ENCODE peak calls at places on chromosomes 12 and 14, in four cellular contexts. S is H1, E is GM12878, R is HepG2. M is an unnamed sample.

GRCh38 chr14:72962829-72963312 is 36.6 kb downstream of the DCAF4 start:
- DNase-seq in E (no peak), S (peak; percentile 54), R (peak; percentile 48), M (peak; percentile 8)

GRCh38 chr14:65153101-65153500 is 50.8 kb upstream of the MAX start:
- DNase-seq in R (no peak), E (no peak), S (no peak), M (no peak)

GRCh38 chr14:100802766-100803693 is 22.9 kb upstream of the MEG3 start:
- DNase-seq in S (no peak), R (no peak), E (no peak), M (no peak)

GRCh38 chr12:100675432-100675831 is 101.9 kb downstream of the GAS2L3 start:
- DNase-seq in S (no peak), R (no peak), E (no peak), M (no peak)

GRCh38 chr12:89786177-89786810 is 77.7 kb upstream of the ATP2B1 start:
- DNase-seq in R (no peak), E (no peak), S (no peak), M (no peak)

GRCh38 chr12:70535896-70536374 is 101.3 kb downstream of the PTPRB start:
- DNase-seq in E (no peak), R (peak; percentile 31), S (no peak), M (no peak)

GRCh38 chr14:63833728-63834127 is 19.1 kb upstream of the SYNE2 start:
- DNase-seq in E (no peak), S (no peak), R (no peak), M (no peak)

GRCh38 chr12:40188558-40189320 is 36.1 kb upstream of the LRRK2 start:
- DNase-seq in E (no peak), S (no peak), R (no peak), M (no peak)

GRCh38 chr12:108561852-108562347 is 496 bp upstream of the ISCU start:
- DNase-seq in E (no peak), R (no peak), S (no peak), M (no peak)

GRCh38 chr14:64704145-64704742 is at the start of gene PLEKHG3:
- DNase-seq in S (no peak), E (no peak), R (peak; percentile 59), M (peak; percentile 56)

GRCh38 chr12:53791735-53792326 is 40.1 kb upstream of the CISTR start:
- DNase-seq in E (no peak), S (peak; percentile 2), R (no peak), M (no peak)

GRCh38 chr12:93702707-93703305 is 25.6 kb downstream of the CRADD start:
- DNase-seq in E (no peak), S (no peak), R (no peak), M (no peak)

GRCh38 chr12:119989619-119990381 is 764 bp downstream of the BICDL1 start:
- DNase-seq in E (no peak), S (peak; percentile 9), R (peak; percentile 41), M (peak; percentile 80)

GRCh38 chr14:65415613-65416012 is 3.1 kb downstream of the FUT8 start:
- DNase-seq in E (no peak), S (no peak), R (no peak), M (no peak)

GRCh38 chr14:101509730-101510371 is 51.4 kb upstream of the DIO3 start:
- DNase-seq in S (no peak), E (no peak), R (no peak), M (no peak)

GRCh38 chr12:116939734-116940133 is 29.0 kb downstream of the FBXW8 start:
- DNase-seq in E (no peak), R (no peak), S (no peak), M (no peak)

GRCh38 chr12:41521872-41522379 is 333.8 kb downstream of the PDZRN4 start:
- DNase-seq in E (peak; percentile 3), S (no peak), R (no peak), M (no peak)

GRCh38 chr12:65121049-65121955 is at the start of gene WIF1:
- DNase-seq in R (no peak), E (no peak), S (peak; percentile 56), M (peak; percentile 52)

GRCh38 chr14:79369359-79370332 is 841.7 kb downstream of the DIO2 start:
- DNase-seq in S (no peak), R (no peak), E (no peak), M (no peak)

GRCh38 chr12:3138896-3139590 is 61.9 kb downstream of the TSPAN9 start:
- DNase-seq in E (no peak), R (no peak), S (no peak), M (no peak)

GRCh38 chr12:69821441-69822204 is 3.4 kb upstream of the MYRFL start:
- DNase-seq in R (no peak), S (no peak), E (no peak), M (no peak)

GRCh38 chr14:95260537-95261440 is 58.9 kb downstream of the CLMN start:
- DNase-seq in E (no peak), S (no peak), R (no peak), M (no peak)

GRCh38 chr12:51349026-51349425 is 2.5 kb upstream of the CELA1 start:
- DNase-seq in R (no peak), S (no peak), E (no peak), M (no peak)

GRCh38 chr14:56087824-56088571 is 30.2 kb upstream of the PELI2 start:
- DNase-seq in E (no peak), S (no peak), R (no peak), M (no peak)

GRCh38 chr12:52860102-52860838 is 11.5 kb upstream of the KRT78 start:
- DNase-seq in S (no peak), E (no peak), R (no peak), M (no peak)

GRCh38 chr14:103846569-103847438 is 571 bp downstream of the PPP1R13B start:
- DNase-seq in S (no peak), R (no peak), E (no peak), M (no peak)

GRCh38 chr12:47408171-47408871 is 297.5 kb downstream of the RPAP3 start:
- DNase-seq in R (peak; percentile 6), S (no peak), E (peak; percentile 40), M (peak; percentile 18)

GRCh38 chr12:4562034-4562657 is at the start of gene DYRK4:
- DNase-seq in E (no peak), S (peak; percentile 72), R (peak; percentile 72), M (peak; percentile 100)
- H3K9ac ChIP-seq in E (no peak within 1 kb of the TSS), S (peak within 1 kb of the TSS; percentile 79), R (no peak within 1 kb of the TSS), M (peak within 1 kb of the TSS; percentile 66)

DNA sequence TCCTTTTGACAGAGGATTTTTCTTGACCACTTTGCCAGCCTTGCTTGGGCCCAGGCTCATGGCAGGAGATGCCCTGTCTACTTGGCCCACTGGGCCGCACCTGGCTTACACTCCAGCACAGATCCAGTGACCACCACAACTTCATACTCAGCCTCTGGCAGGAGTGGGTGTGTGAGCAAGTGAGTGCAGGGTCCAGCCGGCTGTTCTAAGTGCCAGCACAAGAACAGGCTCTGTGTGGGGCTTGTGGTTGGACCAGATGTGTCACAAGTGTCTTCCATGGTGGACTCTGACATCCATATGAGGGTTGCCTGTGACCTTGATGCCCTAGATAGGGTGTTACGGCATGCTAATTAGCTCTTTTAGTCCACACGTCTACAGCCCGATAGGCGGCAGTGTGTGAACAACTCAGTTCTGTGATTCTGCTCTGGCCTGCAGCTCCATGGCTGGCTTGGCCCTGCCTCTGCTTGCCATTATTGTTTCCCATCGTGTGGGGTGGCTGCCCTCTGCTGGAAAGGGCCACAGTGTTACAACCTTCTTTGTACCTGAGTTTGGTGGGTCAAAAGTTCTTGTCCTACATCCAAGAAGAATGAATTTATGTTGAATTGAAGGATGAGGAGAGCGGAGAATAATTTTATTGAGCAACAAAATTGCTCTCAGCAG is 1089.1 kb downstream of the SLC6A15 start:
- DNase-seq in S (peak; percentile 78), E (no peak), R (peak; percentile 27), M (peak; percentile 43)
- TF ChIP-seq SUZ12 in S (no peak), E (no peak), R (no peak), M (no peak)

DNA sequence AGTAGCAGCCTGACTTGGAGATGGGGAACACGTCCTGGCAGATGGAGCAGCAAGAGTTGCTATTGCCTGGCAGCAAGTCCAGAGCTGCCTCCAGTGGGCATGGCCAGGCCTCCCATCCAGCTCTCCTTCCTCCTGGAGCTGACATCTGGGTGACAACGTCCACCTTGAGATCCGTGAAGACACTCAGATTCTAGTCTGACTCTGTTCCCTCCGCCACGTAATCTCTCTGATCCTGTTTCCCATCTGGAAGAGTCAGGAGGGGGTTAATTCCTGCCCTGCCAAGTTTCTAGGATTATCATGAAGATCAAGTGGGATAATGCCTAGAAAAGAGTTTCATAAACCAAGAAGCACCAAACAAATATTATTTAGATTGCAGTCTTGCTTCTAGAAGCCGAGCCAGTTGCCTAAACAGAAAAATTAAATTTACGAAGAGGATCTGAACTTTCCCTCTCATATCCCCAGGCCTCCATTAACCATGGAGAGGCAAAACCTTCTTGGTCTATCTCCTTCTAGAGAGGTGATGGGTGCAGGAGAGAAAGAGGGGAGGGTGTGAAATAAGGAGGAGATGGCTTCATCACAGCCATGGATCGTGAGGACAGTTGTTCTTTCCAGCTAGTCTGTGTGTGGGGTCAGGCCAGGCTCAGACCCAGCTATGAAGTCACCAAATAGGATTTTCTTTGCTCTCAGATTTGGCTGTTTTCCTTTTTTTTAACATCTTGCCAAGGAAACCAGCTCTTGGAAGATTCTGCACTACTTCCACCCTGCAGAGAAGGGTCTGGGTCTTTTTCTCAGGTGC is 65.1 kb upstream of the FAM181A start:
- DNase-seq in E (no peak), R (no peak), S (no peak), M (no peak)
- H3K9ac ChIP-seq in E (no peak overlapping the region), R (no peak overlapping the region), S (no peak overlapping the region), M (no peak overlapping the region)

GRCh38 chr12:109716512-109717389 is 3.1 kb downstream of the FAM222A start:
- DNase-seq in S (no peak), R (peak; percentile 31), E (no peak), M (no peak)
- TF ChIP-seq SUZ12 in S (no peak), R (no peak), E (no peak), M (no peak)

GRCh38 chr14:48731260-48731659 is 854.9 kb downstream of the RPS29 start:
- DNase-seq in S (no peak), R (no peak), E (no peak), M (no peak)
- H3K9ac ChIP-seq in S (no peak overlapping the region), R (no peak overlapping the region), E (no peak overlapping the region), M (no peak overlapping the region)

GRCh38 chr12:10361084-10361483 is 28.8 kb downstream of the KLRK1 start:
- DNase-seq in E (no peak), R (no peak), S (peak; percentile 29), M (peak; percentile 86)
- TF ChIP-seq SUZ12 in E (no peak), R (no peak), S (no peak), M (no peak)